ENCODE peak calls at places on chromosomes 1 and 21, in six cellular contexts. U, W, Z, G, L and J are unnamed samples.
A peak's percentile ranks its signal among the peaks of the same experiment; 100 is the strongest.

GRCh38 chr1:119613769-119614358 is 34.2 kb downstream of the ZNF697 start:
- DNase-seq in L (no peak), G (peak; percentile 91), Z (peak; percentile 55), W (peak; percentile 82), U (peak; percentile 83), J (peak; percentile 41)

GRCh38 chr1:110067957-110068645 is 2.4 kb downstream of the ALX3 start:
- DNase-seq in W (no peak), Z (no peak), G (no peak), L (no peak), U (no peak), J (no peak)

GRCh38 chr1:13801232-13801631 is 101.2 kb downstream of the PRDM2 start:
- DNase-seq in Z (no peak), W (no peak), L (no peak), G (no peak), U (no peak), J (no peak)

GRCh38 chr1:11046270-11046566 is 821 bp downstream of the MASP2 start:
- DNase-seq in L (no peak), G (no peak), W (no peak), U (no peak), Z (no peak), J (no peak)

GRCh38 chr1:244212792-244213475 is 161.9 kb downstream of the ZBTB18 start:
- DNase-seq in U (no peak), Z (no peak), L (no peak), G (no peak), W (no peak), J (no peak)

GRCh38 chr1:232012773-232013386 is 386.3 kb downstream of the DISC1 start:
- DNase-seq in L (no peak), U (peak; percentile 96), Z (no peak), W (peak; percentile 4), G (no peak), J (no peak)

GRCh38 chr1:30414851-30415165 is 308.6 kb downstream of the MATN1 start:
- DNase-seq in W (no peak), G (no peak), L (no peak), Z (no peak), U (no peak), J (no peak)

GRCh38 chr1:204960306-204960984 is 82.6 kb upstream of the CNTN2 start:
- DNase-seq in W (no peak), U (no peak), Z (no peak), L (no peak), G (no peak), J (no peak)

GRCh38 chr1:21793104-21793503 is 10.2 kb upstream of the USP48 start:
- DNase-seq in Z (no peak), L (no peak), W (no peak), G (no peak), U (no peak), J (no peak)

GRCh38 chr21:36513430-36513829 is 33.5 kb upstream of the CLDN14 start:
- DNase-seq in L (no peak), U (no peak), G (peak; percentile 82), Z (no peak), W (peak; percentile 23), J (no peak)

GRCh38 chr21:16194851-16195251 is 465.1 kb downstream of the USP25 start:
- DNase-seq in U (peak; percentile 17), W (no peak), Z (no peak), G (no peak), L (no peak), J (no peak)

GRCh38 chr1:83889707-83890106 is 109.2 kb downstream of the TTLL7 start:
- DNase-seq in W (no peak), U (peak; percentile 53), Z (no peak), G (no peak), L (no peak), J (no peak)

GRCh38 chr1:46236882-46237281 is 10.7 kb upstream of the RAD54L start:
- DNase-seq in Z (no peak), W (no peak), L (no peak), G (no peak), U (no peak), J (no peak)

GRCh38 chr1:225044258-225044657 is 114.8 kb downstream of the DNAH14 start:
- DNase-seq in U (no peak), Z (no peak), L (no peak), G (no peak), W (peak; percentile 29), J (no peak)

GRCh38 chr1:152042030-152042429 is 5.2 kb upstream of the S100A11 start:
- DNase-seq in U (no peak), Z (no peak), W (no peak), G (no peak), L (no peak), J (no peak)

GRCh38 chr1:117611121-117611601 is 5.3 kb downstream of the TENT5C start:
- DNase-seq in L (no peak), U (no peak), G (no peak), Z (no peak), W (peak; percentile 28), J (no peak)

GRCh38 chr1:175864625-175865024 is 121.2 kb upstream of the TNR start:
- DNase-seq in G (no peak), U (no peak), W (no peak), Z (no peak), L (no peak), J (no peak)

GRCh38 chr1:244207042-244207934 is 156.2 kb downstream of the ZBTB18 start:
- DNase-seq in U (peak; percentile 57), Z (no peak), L (no peak), G (no peak), W (no peak), J (no peak)

GRCh38 chr1:94272388-94272787 is 35.0 kb upstream of the ARHGAP29 start:
- DNase-seq in Z (no peak), L (no peak), U (no peak), G (no peak), W (no peak), J (no peak)

GRCh38 chr1:109478806-109479205 is 4.9 kb upstream of the ATXN7L2 start:
- DNase-seq in U (no peak), Z (peak; percentile 49), W (no peak), L (no peak), G (peak; percentile 18), J (no peak)

GRCh38 chr1:153941826-153942725 is 4.4 kb downstream of the DENND4B start:
- DNase-seq in L (no peak), U (no peak), G (no peak), Z (no peak), W (no peak), J (no peak)

GRCh38 chr21:31253684-31254083 is 90.4 kb downstream of the TIAM1 start:
- DNase-seq in L (no peak), G (no peak), Z (no peak), U (no peak), W (no peak), J (no peak)

GRCh38 chr1:31383967-31384366 is 11.1 kb upstream of the FABP3 start:
- DNase-seq in W (peak; percentile 29), G (no peak), Z (no peak), L (no peak), U (no peak), J (no peak)

GRCh38 chr1:157691285-157691920 is 9.2 kb downstream of the FCRL3 start:
- DNase-seq in U (peak; percentile 23), W (peak; percentile 54), Z (no peak), L (no peak), G (peak; percentile 24), J (peak; percentile 51)
- TF ChIP-seq CTCF in U (peak; percentile 43), W (peak; percentile 66), Z (peak; percentile 26), L (peak; percentile 77), G (peak; percentile 63), J (peak; percentile 86)

GRCh38 chr1:174074757-174075156 is 52.6 kb upstream of the RC3H1 start:
- DNase-seq in L (no peak), W (peak; percentile 38), G (peak; percentile 18), U (peak; percentile 55), Z (no peak), J (no peak)
- TF ChIP-seq CTCF in L (peak; percentile 85), W (no peak), G (peak; percentile 12), U (peak; percentile 64), Z (peak; percentile 32), J (peak; percentile 76)

GRCh38 chr1:165411396-165411795 is 33.5 kb downstream of the RXRG start:
- DNase-seq in U (no peak), G (no peak), L (no peak), Z (no peak), W (no peak), J (no peak)

GRCh38 chr1:165409957-165410356 is 35.0 kb downstream of the RXRG start:
- DNase-seq in G (no peak), U (no peak), W (no peak), L (no peak), Z (no peak), J (no peak)

GRCh38 chr1:165403835-165404482 is 41.0 kb downstream of the RXRG start:
- DNase-seq in U (no peak), Z (no peak), L (no peak), G (peak; percentile 48), W (peak; percentile 24), J (no peak)

GRCh38 chr1:165407398-165407797 is 37.5 kb downstream of the RXRG start:
- DNase-seq in W (no peak), L (no peak), U (no peak), G (no peak), Z (no peak), J (no peak)

GRCh38 chr1:165408518-165408917 is 36.4 kb downstream of the RXRG start:
- DNase-seq in Z (no peak), L (no peak), U (peak; percentile 37), G (peak; percentile 36), W (peak; percentile 51), J (no peak)
- TF ChIP-seq CTCF in Z (no peak), L (peak; percentile 47), U (peak; percentile 19), G (peak; percentile 33), W (peak; percentile 47), J (peak; percentile 55)

GRCh38 chr21:42113926-42114409 is 42.9 kb downstream of the UMODL1 start:
- DNase-seq in Z (no peak), W (peak; percentile 63), L (peak; percentile 70), G (no peak), U (no peak), J (no peak)
- TF ChIP-seq CTCF in Z (no peak), W (no peak), L (no peak), G (no peak), U (no peak), J (no peak)

DNA sequence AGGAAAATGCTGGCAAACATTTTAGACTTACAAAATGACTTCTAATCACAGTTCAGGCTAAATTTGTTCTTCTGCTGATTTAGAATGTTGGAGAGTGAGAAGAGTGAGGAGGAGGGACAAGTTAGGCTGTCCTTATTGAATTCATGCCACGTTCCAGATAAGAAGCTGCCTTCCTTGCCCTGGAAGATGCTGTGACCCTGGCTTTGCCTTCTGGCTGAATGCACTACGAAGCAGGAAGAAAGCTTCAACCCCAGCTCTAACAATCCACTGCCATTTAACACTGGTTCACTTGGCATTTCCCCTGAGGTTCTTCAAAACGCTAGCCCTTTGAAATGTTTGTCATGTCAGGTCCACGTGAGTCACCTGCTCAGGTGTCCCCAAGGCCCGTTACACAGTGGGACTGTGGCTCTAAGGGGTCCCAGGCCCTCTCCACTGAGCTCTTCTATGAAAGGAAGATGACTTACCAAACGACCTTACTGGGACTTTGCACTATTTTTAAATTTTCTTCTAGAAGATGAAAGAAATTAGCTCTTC is 30.0 kb upstream of the LRRC8C start:
- DNase-seq in G (no peak), L (no peak), W (no peak), Z (no peak), U (no peak), J (no peak)
- TF ChIP-seq CTCF in G (no peak), L (no peak), W (no peak), Z (no peak), U (no peak), J (no peak)

DNA sequence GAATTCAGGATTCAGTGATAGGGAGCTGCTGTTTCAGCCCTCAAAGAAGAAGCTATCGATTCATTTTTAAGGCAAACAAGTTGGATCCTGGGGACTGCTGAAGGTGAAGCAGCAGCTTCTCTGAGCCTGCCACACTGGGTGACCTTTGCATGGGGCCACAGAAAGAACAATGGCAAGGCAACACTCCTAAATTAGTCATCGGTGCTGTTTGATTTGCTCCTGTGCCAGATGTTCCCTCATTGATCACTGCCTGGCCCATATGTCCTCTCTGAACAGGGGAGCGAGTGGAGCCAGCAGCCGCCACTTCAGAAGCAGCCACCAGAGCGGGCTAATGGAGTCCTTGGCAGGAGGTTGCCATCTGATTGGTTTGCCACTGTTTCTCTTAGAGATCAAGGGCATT is 391.5 kb downstream of the NTNG1 start:
- DNase-seq in Z (no peak), L (no peak), W (no peak), U (no peak), G (no peak), J (no peak)
- TF ChIP-seq CTCF in Z (no peak), L (no peak), W (no peak), U (no peak), G (no peak), J (no peak)